ENCODE peak calls at places on chromosomes 3 and 15, in ten cellular contexts. One of them, this sample, is unnamed.

GRCh38 chr15:58951388-58952060 is 18.0 kb upstream of the SLTM start:
- DNase-seq in suprapubic skin: no peak
- DNase-seq in GM12865: no peak
- DNase-seq in type B pancreatic cell: no peak
- DNase-seq in HCT116: peak
- DNase-seq in endothelial cell: no peak
- DNase-seq in spleen: no peak
- DNase-seq in stomach: no peak
- DNase-seq in CD4-positive, alpha-beta T cell: no peak
- DNase-seq in neural crest cell: no peak
- DNase-seq in this sample: no peak

GRCh38 chr15:78087944-78088772 is 4.2 kb upstream of the SH2D7 start:
- DNase-seq in suprapubic skin: peak
- DNase-seq in GM12865: peak
- DNase-seq in type B pancreatic cell: no peak
- DNase-seq in HCT116: no peak
- DNase-seq in endothelial cell: no peak
- DNase-seq in spleen: no peak
- DNase-seq in stomach: no peak
- DNase-seq in CD4-positive, alpha-beta T cell: no peak
- DNase-seq in neural crest cell: no peak
- DNase-seq in this sample: peak

GRCh38 chr3:143067201-143067600 is 52.4 kb upstream of the CHST2 start:
- DNase-seq in suprapubic skin: no peak
- DNase-seq in GM12865: no peak
- DNase-seq in type B pancreatic cell: no peak
- DNase-seq in HCT116: no peak
- DNase-seq in endothelial cell: no peak
- DNase-seq in spleen: no peak
- DNase-seq in stomach: no peak
- DNase-seq in CD4-positive, alpha-beta T cell: no peak
- DNase-seq in neural crest cell: no peak
- DNase-seq in this sample: no peak

GRCh38 chr3:125916376-125916978 is 52.5 kb upstream of the ROPN1B start:
- DNase-seq in suprapubic skin: peak
- DNase-seq in GM12865: peak
- DNase-seq in type B pancreatic cell: peak
- DNase-seq in HCT116: peak
- DNase-seq in endothelial cell: no peak
- DNase-seq in spleen: peak
- DNase-seq in stomach: peak
- DNase-seq in CD4-positive, alpha-beta T cell: peak
- DNase-seq in neural crest cell: peak
- DNase-seq in this sample: no peak

GRCh38 chr15:96560246-96560895 is 229.9 kb downstream of the NR2F2 start:
- DNase-seq in suprapubic skin: no peak
- DNase-seq in GM12865: no peak
- DNase-seq in type B pancreatic cell: no peak
- DNase-seq in HCT116: no peak
- DNase-seq in endothelial cell: no peak
- DNase-seq in spleen: no peak
- DNase-seq in stomach: no peak
- DNase-seq in CD4-positive, alpha-beta T cell: no peak
- DNase-seq in neural crest cell: no peak
- DNase-seq in this sample: no peak

GRCh38 chr3:33358172-33358781 is 81.0 kb downstream of the FBXL2 start:
- DNase-seq in suprapubic skin: no peak
- DNase-seq in GM12865: no peak
- DNase-seq in type B pancreatic cell: no peak
- DNase-seq in HCT116: no peak
- DNase-seq in endothelial cell: no peak
- DNase-seq in spleen: no peak
- DNase-seq in stomach: no peak
- DNase-seq in CD4-positive, alpha-beta T cell: no peak
- DNase-seq in neural crest cell: no peak
- DNase-seq in this sample: no peak

GRCh38 chr15:40830884-40831283 is 2.4 kb upstream of the PPP1R14D start:
- DNase-seq in suprapubic skin: no peak
- DNase-seq in GM12865: no peak
- DNase-seq in type B pancreatic cell: no peak
- DNase-seq in HCT116: no peak
- DNase-seq in endothelial cell: peak
- DNase-seq in spleen: no peak
- DNase-seq in stomach: no peak
- DNase-seq in CD4-positive, alpha-beta T cell: no peak
- DNase-seq in neural crest cell: no peak
- DNase-seq in this sample: no peak

GRCh38 chr15:69342460-69343076 is 43.9 kb downstream of the PAQR5 start:
- DNase-seq in suprapubic skin: no peak
- DNase-seq in GM12865: no peak
- DNase-seq in type B pancreatic cell: no peak
- DNase-seq in HCT116: no peak
- DNase-seq in endothelial cell: no peak
- DNase-seq in spleen: no peak
- DNase-seq in stomach: no peak
- DNase-seq in CD4-positive, alpha-beta T cell: no peak
- DNase-seq in neural crest cell: no peak
- DNase-seq in this sample: no peak

GRCh38 chr15:42504631-42505030 is 9.2 kb downstream of the SNAP23 start:
- DNase-seq in suprapubic skin: no peak
- DNase-seq in GM12865: no peak
- DNase-seq in type B pancreatic cell: no peak
- DNase-seq in HCT116: no peak
- DNase-seq in endothelial cell: no peak
- DNase-seq in spleen: no peak
- DNase-seq in stomach: no peak
- DNase-seq in CD4-positive, alpha-beta T cell: no peak
- DNase-seq in neural crest cell: no peak
- DNase-seq in this sample: no peak

GRCh38 chr15:49273734-49274318 is 103.8 kb downstream of the GALK2 start:
- DNase-seq in suprapubic skin: no peak
- DNase-seq in GM12865: no peak
- DNase-seq in type B pancreatic cell: no peak
- DNase-seq in HCT116: no peak
- DNase-seq in endothelial cell: no peak
- DNase-seq in spleen: no peak
- DNase-seq in stomach: no peak
- DNase-seq in CD4-positive, alpha-beta T cell: no peak
- DNase-seq in neural crest cell: no peak
- DNase-seq in this sample: no peak

GRCh38 chr3:109396811-109397210 is 59.5 kb upstream of the DPPA4 start:
- DNase-seq in suprapubic skin: no peak
- DNase-seq in GM12865: no peak
- DNase-seq in type B pancreatic cell: no peak
- DNase-seq in HCT116: no peak
- DNase-seq in endothelial cell: no peak
- DNase-seq in spleen: no peak
- DNase-seq in stomach: no peak
- DNase-seq in CD4-positive, alpha-beta T cell: no peak
- DNase-seq in neural crest cell: no peak
- DNase-seq in this sample: no peak

GRCh38 chr15:67080118-67080899 is 14.9 kb downstream of the SMAD3 start:
- DNase-seq in suprapubic skin: no peak
- DNase-seq in GM12865: no peak
- DNase-seq in type B pancreatic cell: no peak
- DNase-seq in HCT116: no peak
- DNase-seq in endothelial cell: no peak
- DNase-seq in spleen: no peak
- DNase-seq in stomach: peak
- DNase-seq in CD4-positive, alpha-beta T cell: no peak
- DNase-seq in neural crest cell: no peak
- DNase-seq in this sample: no peak

GRCh38 chr3:41369838-41370237 is 170.5 kb downstream of the CTNNB1 start:
- DNase-seq in suprapubic skin: no peak
- DNase-seq in GM12865: no peak
- DNase-seq in type B pancreatic cell: no peak
- DNase-seq in HCT116: no peak
- DNase-seq in endothelial cell: no peak
- DNase-seq in spleen: no peak
- DNase-seq in stomach: no peak
- DNase-seq in CD4-positive, alpha-beta T cell: no peak
- DNase-seq in neural crest cell: no peak
- DNase-seq in this sample: no peak

GRCh38 chr15:65939901-65940617 is 70.8 kb downstream of the RAB11A start:
- DNase-seq in suprapubic skin: no peak
- DNase-seq in GM12865: no peak
- DNase-seq in type B pancreatic cell: no peak
- DNase-seq in HCT116: no peak
- DNase-seq in endothelial cell: no peak
- DNase-seq in spleen: no peak
- DNase-seq in stomach: peak
- DNase-seq in CD4-positive, alpha-beta T cell: no peak
- DNase-seq in neural crest cell: no peak
- DNase-seq in this sample: no peak

GRCh38 chr3:195458188-195458800 is 15.5 kb upstream of the ACAP2 start:
- DNase-seq in suprapubic skin: no peak
- DNase-seq in GM12865: peak
- DNase-seq in type B pancreatic cell: no peak
- DNase-seq in HCT116: no peak
- DNase-seq in endothelial cell: no peak
- DNase-seq in spleen: no peak
- DNase-seq in stomach: no peak
- DNase-seq in CD4-positive, alpha-beta T cell: no peak
- DNase-seq in neural crest cell: no peak
- DNase-seq in this sample: no peak

DNA sequence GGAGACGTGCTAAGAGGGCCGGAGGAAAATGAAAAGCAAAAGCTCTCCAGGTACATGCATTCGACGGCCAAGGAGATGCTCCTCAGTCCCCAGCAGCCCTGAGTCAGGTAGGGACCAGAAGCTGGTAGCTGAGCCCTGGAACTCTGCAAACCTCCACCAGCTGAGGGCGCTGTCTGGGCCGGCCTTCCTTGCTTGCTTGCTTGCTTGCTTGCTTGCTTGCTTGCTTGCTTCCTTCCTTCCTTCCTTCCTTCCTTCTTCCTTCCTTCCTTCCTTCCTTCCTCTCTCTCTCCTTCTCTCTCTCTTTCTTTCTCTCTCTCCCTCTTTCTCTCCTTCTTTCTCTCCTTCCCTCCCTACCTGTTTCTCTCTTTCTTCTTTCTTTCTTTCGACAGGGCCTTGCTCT is 94.6 kb upstream of the RASGRF1 start:
- DNase-seq in suprapubic skin: no peak
- DNase-seq in GM12865: peak
- DNase-seq in type B pancreatic cell: no peak
- DNase-seq in HCT116: peak
- DNase-seq in endothelial cell: peak
- DNase-seq in spleen: no peak
- DNase-seq in stomach: no peak
- DNase-seq in CD4-positive, alpha-beta T cell: no peak
- DNase-seq in neural crest cell: peak
- DNase-seq in this sample: peak
- TF ChIP-seq CTCF in suprapubic skin: no peak
- TF ChIP-seq CTCF in GM12865: peak
- TF ChIP-seq CTCF in type B pancreatic cell: no peak
- TF ChIP-seq CTCF in HCT116: peak
- TF ChIP-seq CTCF in endothelial cell: no peak
- TF ChIP-seq CTCF in spleen: no peak
- TF ChIP-seq CTCF in stomach: no peak
- TF ChIP-seq CTCF in CD4-positive, alpha-beta T cell: no peak
- TF ChIP-seq CTCF in neural crest cell: peak
- TF ChIP-seq CTCF in this sample: no peak

GRCh38 chr3:120177151-120177550 is 82.9 kb upstream of the GSK3B start:
- DNase-seq in suprapubic skin: no peak
- DNase-seq in GM12865: no peak
- DNase-seq in type B pancreatic cell: peak
- DNase-seq in HCT116: no peak
- DNase-seq in endothelial cell: peak
- DNase-seq in spleen: no peak
- DNase-seq in stomach: no peak
- DNase-seq in CD4-positive, alpha-beta T cell: no peak
- DNase-seq in neural crest cell: peak
- DNase-seq in this sample: peak
- TF ChIP-seq CTCF in suprapubic skin: no peak
- TF ChIP-seq CTCF in GM12865: no peak
- TF ChIP-seq CTCF in type B pancreatic cell: no peak
- TF ChIP-seq CTCF in HCT116: no peak
- TF ChIP-seq CTCF in endothelial cell: no peak
- TF ChIP-seq CTCF in spleen: no peak
- TF ChIP-seq CTCF in stomach: no peak
- TF ChIP-seq CTCF in CD4-positive, alpha-beta T cell: no peak
- TF ChIP-seq CTCF in neural crest cell: no peak
- TF ChIP-seq CTCF in this sample: no peak

DNA sequence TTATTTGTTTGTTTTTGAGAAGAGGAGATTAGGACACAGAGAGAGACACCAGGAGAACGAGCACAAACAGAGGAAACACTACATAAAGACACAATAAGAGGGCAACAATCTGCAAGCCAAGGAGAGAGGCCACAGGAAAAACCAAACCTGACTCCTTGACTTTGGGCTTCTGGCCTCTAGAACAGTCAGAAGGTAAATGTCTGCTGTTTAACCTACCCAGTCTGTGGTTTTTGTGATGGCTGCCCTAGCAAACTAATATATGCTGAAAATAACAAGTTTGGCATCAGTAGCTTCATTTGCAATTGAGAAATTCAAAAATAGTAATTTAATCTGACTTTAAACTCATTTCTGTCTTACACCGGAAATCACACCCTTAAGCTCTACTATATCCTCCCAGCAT is 110.2 kb downstream of the P3H2 start:
- DNase-seq in suprapubic skin: no peak
- DNase-seq in GM12865: no peak
- DNase-seq in type B pancreatic cell: no peak
- DNase-seq in HCT116: no peak
- DNase-seq in endothelial cell: no peak
- DNase-seq in spleen: no peak
- DNase-seq in stomach: no peak
- DNase-seq in CD4-positive, alpha-beta T cell: no peak
- DNase-seq in neural crest cell: no peak
- DNase-seq in this sample: no peak
- TF ChIP-seq CTCF in suprapubic skin: no peak
- TF ChIP-seq CTCF in GM12865: no peak
- TF ChIP-seq CTCF in type B pancreatic cell: no peak
- TF ChIP-seq CTCF in HCT116: no peak
- TF ChIP-seq CTCF in endothelial cell: no peak
- TF ChIP-seq CTCF in spleen: no peak
- TF ChIP-seq CTCF in stomach: no peak
- TF ChIP-seq CTCF in CD4-positive, alpha-beta T cell: no peak
- TF ChIP-seq CTCF in neural crest cell: no peak
- TF ChIP-seq CTCF in this sample: no peak

GRCh38 chr3:136332776-136333175 is 82.6 kb downstream of the PCCB start:
- DNase-seq in suprapubic skin: no peak
- DNase-seq in GM12865: no peak
- DNase-seq in type B pancreatic cell: no peak
- DNase-seq in HCT116: no peak
- DNase-seq in endothelial cell: no peak
- DNase-seq in spleen: no peak
- DNase-seq in stomach: no peak
- DNase-seq in CD4-positive, alpha-beta T cell: no peak
- DNase-seq in neural crest cell: no peak
- DNase-seq in this sample: no peak
- TF ChIP-seq CTCF in suprapubic skin: no peak
- TF ChIP-seq CTCF in GM12865: no peak
- TF ChIP-seq CTCF in type B pancreatic cell: no peak
- TF ChIP-seq CTCF in HCT116: no peak
- TF ChIP-seq CTCF in endothelial cell: no peak
- TF ChIP-seq CTCF in spleen: no peak
- TF ChIP-seq CTCF in stomach: no peak
- TF ChIP-seq CTCF in CD4-positive, alpha-beta T cell: no peak
- TF ChIP-seq CTCF in neural crest cell: no peak
- TF ChIP-seq CTCF in this sample: no peak

GRCh38 chr3:184741798-184742675 is 30.2 kb upstream of the MAGEF1 start:
- DNase-seq in suprapubic skin: peak
- DNase-seq in GM12865: no peak
- DNase-seq in type B pancreatic cell: no peak
- DNase-seq in HCT116: no peak
- DNase-seq in endothelial cell: no peak
- DNase-seq in spleen: peak
- DNase-seq in stomach: peak
- DNase-seq in CD4-positive, alpha-beta T cell: no peak
- DNase-seq in neural crest cell: no peak
- DNase-seq in this sample: peak
- TF ChIP-seq CTCF in suprapubic skin: no peak
- TF ChIP-seq CTCF in GM12865: no peak
- TF ChIP-seq CTCF in type B pancreatic cell: peak
- TF ChIP-seq CTCF in HCT116: no peak
- TF ChIP-seq CTCF in endothelial cell: no peak
- TF ChIP-seq CTCF in spleen: no peak
- TF ChIP-seq CTCF in stomach: no peak
- TF ChIP-seq CTCF in CD4-positive, alpha-beta T cell: no peak
- TF ChIP-seq CTCF in neural crest cell: no peak
- TF ChIP-seq CTCF in this sample: no peak

This sample was measured in RWPE2.